ENCODE peak calls at places on chromosome 21, in five cellular contexts. N, A, B, E and J are unnamed samples.

GRCh38 chr21:43864313-43864805 is 664 bp upstream of the AGPAT3 start:
- DNase-seq in N (no peak), A (no peak), B (no peak), E (peak), J (no peak)

GRCh38 chr21:29834617-29835016 is 105.2 kb downstream of the GRIK1 start:
- DNase-seq in N (no peak), A (no peak), B (no peak), E (no peak), J (no peak)

GRCh38 chr21:29257701-29258100 is 41.0 kb upstream of the BACH1 start:
- DNase-seq in N (no peak), A (no peak), B (no peak), E (peak), J (no peak)

GRCh38 chr21:35933466-35933865 is 126.9 kb downstream of the SETD4 start:
- DNase-seq in N (no peak), A (no peak), B (no peak), E (peak), J (peak)

GRCh38 chr21:41613421-41613998 is 105.6 kb upstream of the TMPRSS2 start:
- DNase-seq in N (no peak), A (no peak), B (no peak), E (no peak), J (no peak)

GRCh38 chr21:45902292-45902995 is 79.1 kb upstream of the COL6A1 start:
- DNase-seq in N (no peak), A (no peak), B (no peak), E (no peak), J (no peak)

GRCh38 chr21:41254090-41254700 is 62.4 kb upstream of the FAM3B start:
- DNase-seq in N (no peak), A (no peak), B (no peak), E (peak), J (no peak)

GRCh38 chr21:45403133-45403824 is 1.7 kb upstream of the COL18A1 start:
- DNase-seq in N (no peak), A (no peak), B (no peak), E (peak), J (no peak)

GRCh38 chr21:44593598-44594405 is 1.5 kb upstream of the KRTAP10-6 start:
- DNase-seq in N (peak), A (no peak), B (no peak), E (no peak), J (no peak)

GRCh38 chr21:25732091-25732760 is 2.5 kb downstream of the ATP5PF start:
- DNase-seq in N (no peak), A (no peak), B (no peak), E (peak), J (no peak)

GRCh38 chr21:38486221-38486620 is 12.1 kb downstream of the ERG start:
- DNase-seq in N (no peak), A (no peak), B (no peak), E (peak), J (no peak)

GRCh38 chr21:41506526-41507520 is 1.1 kb downstream of the TMPRSS2 start:
- DNase-seq in N (no peak), A (no peak), B (no peak), E (peak), J (no peak)

GRCh38 chr21:30097791-30098190 is 68.8 kb downstream of the CLDN17 start:
- DNase-seq in N (no peak), A (no peak), B (no peak), E (no peak), J (no peak)

GRCh38 chr21:34974162-34974981 is 74.7 kb downstream of the RUNX1 start:
- DNase-seq in N (no peak), A (no peak), B (no peak), E (no peak), J (no peak)

GRCh38 chr21:41876928-41877652 is 2.1 kb downstream of the PRDM15 start:
- DNase-seq in N (no peak), A (no peak), B (no peak), E (no peak), J (no peak)

GRCh38 chr21:21045538-21045937 is 47.3 kb downstream of the NCAM2 start:
- DNase-seq in N (no peak), A (no peak), B (no peak), E (no peak), J (no peak)

GRCh38 chr21:31795992-31796391 is 64.1 kb upstream of the SCAF4 start:
- DNase-seq in N (no peak), A (no peak), B (no peak), E (peak), J (no peak)

GRCh38 chr21:45140346-45140940 is 66.1 kb downstream of the ADARB1 start:
- DNase-seq in N (no peak), A (no peak), B (peak), E (peak), J (peak)

GRCh38 chr21:15848632-15849031 is 118.8 kb downstream of the USP25 start:
- DNase-seq in N (no peak), A (no peak), B (no peak), E (peak), J (no peak)

GRCh38 chr21:16079830-16080229 is 350.0 kb downstream of the USP25 start:
- DNase-seq in N (no peak), A (no peak), B (no peak), E (peak), J (no peak)

GRCh38 chr21:41899431-41900202 is 20.5 kb upstream of the PRDM15 start:
- DNase-seq in N (no peak), A (no peak), B (no peak), E (no peak), J (no peak)

GRCh38 chr21:31659286-31660133 is at the start of gene SOD1:
- DNase-seq in N (no peak), A (peak), B (peak), E (peak), J (peak)